ENCODE peak calls at places on chromosomes 4 and X, in nine cellular contexts. One of them, this sample, is unnamed.

GRCh38 chrX:17425151-17425550 is 50.2 kb downstream of the NHS start:
- DNase-seq in cardiac fibroblast: peak; percentile 28
- DNase-seq in GM03348: no peak
- DNase-seq in activated CD8-positive, alpha-beta memory T cell treated with anti-CD3 and anti-CD28 coated beads for 1 hour: no peak
- DNase-seq in epithelial cell of esophagus: no peak
- DNase-seq in activated naive CD8-positive, alpha-beta T cell treated with anti-CD3 and anti-CD28 coated beads, Interleukin-2, amount 50 U/mL, for 24 hours: no peak
- DNase-seq in tibial nerve: no peak
- DNase-seq in stimulated activated CD4-positive, alpha-beta T cell treated with anti-CD3 and anti-CD28 coated beads, TNF-alpha, amount 100 ng/mL, for 1 hour: no peak
- DNase-seq in EH: no peak
- DNase-seq in this sample: no peak

GRCh38 chr4:152032722-152033131 is 271.9 kb upstream of the GATB start:
- DNase-seq in EH: peak; percentile 85
- DNase-seq in tibial nerve: no peak
- DNase-seq in GM03348: peak; percentile 78
- DNase-seq in stimulated activated CD4-positive, alpha-beta T cell treated with anti-CD3 and anti-CD28 coated beads, TNF-alpha, amount 100 ng/mL, for 1 hour: no peak
- DNase-seq in epithelial cell of esophagus: peak; percentile 52
- DNase-seq in activated CD8-positive, alpha-beta memory T cell treated with anti-CD3 and anti-CD28 coated beads for 1 hour: no peak
- DNase-seq in cardiac fibroblast: peak; percentile 67
- DNase-seq in activated naive CD8-positive, alpha-beta T cell treated with anti-CD3 and anti-CD28 coated beads, Interleukin-2, amount 50 U/mL, for 24 hours: no peak
- DNase-seq in this sample: no peak

GRCh38 chr4:133154725-133155124 is 5.6 kb downstream of the PCDH10 start:
- DNase-seq in stimulated activated CD4-positive, alpha-beta T cell treated with anti-CD3 and anti-CD28 coated beads, TNF-alpha, amount 100 ng/mL, for 1 hour: no peak
- DNase-seq in EH: peak; percentile 57
- DNase-seq in tibial nerve: no peak
- DNase-seq in cardiac fibroblast: peak; percentile 64
- DNase-seq in GM03348: peak; percentile 49
- DNase-seq in epithelial cell of esophagus: peak; percentile 49
- DNase-seq in activated naive CD8-positive, alpha-beta T cell treated with anti-CD3 and anti-CD28 coated beads, Interleukin-2, amount 50 U/mL, for 24 hours: no peak
- DNase-seq in activated CD8-positive, alpha-beta memory T cell treated with anti-CD3 and anti-CD28 coated beads for 1 hour: no peak
- DNase-seq in this sample: no peak

GRCh38 chrX:71099736-71100135 is 4.1 kb downstream of the FOXO4 start:
- DNase-seq in tibial nerve: no peak
- DNase-seq in stimulated activated CD4-positive, alpha-beta T cell treated with anti-CD3 and anti-CD28 coated beads, TNF-alpha, amount 100 ng/mL, for 1 hour: no peak
- DNase-seq in epithelial cell of esophagus: no peak
- DNase-seq in activated naive CD8-positive, alpha-beta T cell treated with anti-CD3 and anti-CD28 coated beads, Interleukin-2, amount 50 U/mL, for 24 hours: no peak
- DNase-seq in EH: no peak
- DNase-seq in cardiac fibroblast: no peak
- DNase-seq in activated CD8-positive, alpha-beta memory T cell treated with anti-CD3 and anti-CD28 coated beads for 1 hour: no peak
- DNase-seq in GM03348: no peak
- DNase-seq in this sample: no peak

GRCh38 chrX:4831574-4831973 is 1118.1 kb upstream of the PRKX start:
- DNase-seq in activated CD8-positive, alpha-beta memory T cell treated with anti-CD3 and anti-CD28 coated beads for 1 hour: no peak
- DNase-seq in cardiac fibroblast: no peak
- DNase-seq in stimulated activated CD4-positive, alpha-beta T cell treated with anti-CD3 and anti-CD28 coated beads, TNF-alpha, amount 100 ng/mL, for 1 hour: no peak
- DNase-seq in tibial nerve: no peak
- DNase-seq in activated naive CD8-positive, alpha-beta T cell treated with anti-CD3 and anti-CD28 coated beads, Interleukin-2, amount 50 U/mL, for 24 hours: no peak
- DNase-seq in epithelial cell of esophagus: no peak
- DNase-seq in GM03348: no peak
- DNase-seq in EH: no peak
- DNase-seq in this sample: no peak

GRCh38 chr4:172656055-172656454 is 512.6 kb upstream of the GALNT7 start:
- DNase-seq in activated naive CD8-positive, alpha-beta T cell treated with anti-CD3 and anti-CD28 coated beads, Interleukin-2, amount 50 U/mL, for 24 hours: no peak
- DNase-seq in GM03348: no peak
- DNase-seq in tibial nerve: no peak
- DNase-seq in stimulated activated CD4-positive, alpha-beta T cell treated with anti-CD3 and anti-CD28 coated beads, TNF-alpha, amount 100 ng/mL, for 1 hour: no peak
- DNase-seq in activated CD8-positive, alpha-beta memory T cell treated with anti-CD3 and anti-CD28 coated beads for 1 hour: no peak
- DNase-seq in cardiac fibroblast: no peak
- DNase-seq in epithelial cell of esophagus: no peak
- DNase-seq in EH: no peak
- DNase-seq in this sample: no peak

GRCh38 chrX:108130889-108131288 is 39.3 kb downstream of the ATG4A start:
- DNase-seq in EH: no peak
- DNase-seq in activated CD8-positive, alpha-beta memory T cell treated with anti-CD3 and anti-CD28 coated beads for 1 hour: no peak
- DNase-seq in epithelial cell of esophagus: no peak
- DNase-seq in tibial nerve: no peak
- DNase-seq in stimulated activated CD4-positive, alpha-beta T cell treated with anti-CD3 and anti-CD28 coated beads, TNF-alpha, amount 100 ng/mL, for 1 hour: no peak
- DNase-seq in activated naive CD8-positive, alpha-beta T cell treated with anti-CD3 and anti-CD28 coated beads, Interleukin-2, amount 50 U/mL, for 24 hours: no peak
- DNase-seq in GM03348: no peak
- DNase-seq in cardiac fibroblast: no peak
- DNase-seq in this sample: no peak

GRCh38 chr4:65968873-65969272 is 298.6 kb upstream of the EPHA5 start:
- DNase-seq in cardiac fibroblast: peak; percentile 71
- DNase-seq in GM03348: no peak
- DNase-seq in EH: peak; percentile 70
- DNase-seq in activated CD8-positive, alpha-beta memory T cell treated with anti-CD3 and anti-CD28 coated beads for 1 hour: no peak
- DNase-seq in tibial nerve: no peak
- DNase-seq in activated naive CD8-positive, alpha-beta T cell treated with anti-CD3 and anti-CD28 coated beads, Interleukin-2, amount 50 U/mL, for 24 hours: no peak
- DNase-seq in epithelial cell of esophagus: no peak
- DNase-seq in stimulated activated CD4-positive, alpha-beta T cell treated with anti-CD3 and anti-CD28 coated beads, TNF-alpha, amount 100 ng/mL, for 1 hour: no peak
- DNase-seq in this sample: no peak

GRCh38 chr4:26568446-26568994 is 15.4 kb upstream of the TBC1D19 start:
- DNase-seq in activated CD8-positive, alpha-beta memory T cell treated with anti-CD3 and anti-CD28 coated beads for 1 hour: no peak
- DNase-seq in stimulated activated CD4-positive, alpha-beta T cell treated with anti-CD3 and anti-CD28 coated beads, TNF-alpha, amount 100 ng/mL, for 1 hour: no peak
- DNase-seq in epithelial cell of esophagus: peak; percentile 61
- DNase-seq in EH: peak; percentile 96
- DNase-seq in activated naive CD8-positive, alpha-beta T cell treated with anti-CD3 and anti-CD28 coated beads, Interleukin-2, amount 50 U/mL, for 24 hours: no peak
- DNase-seq in GM03348: peak; percentile 71
- DNase-seq in cardiac fibroblast: peak; percentile 56
- DNase-seq in tibial nerve: no peak
- DNase-seq in this sample: no peak

GRCh38 chr4:66307641-66308438 is 637.6 kb upstream of the EPHA5 start:
- DNase-seq in cardiac fibroblast: no peak
- DNase-seq in GM03348: no peak
- DNase-seq in epithelial cell of esophagus: no peak
- DNase-seq in tibial nerve: no peak
- DNase-seq in activated CD8-positive, alpha-beta memory T cell treated with anti-CD3 and anti-CD28 coated beads for 1 hour: no peak
- DNase-seq in stimulated activated CD4-positive, alpha-beta T cell treated with anti-CD3 and anti-CD28 coated beads, TNF-alpha, amount 100 ng/mL, for 1 hour: no peak
- DNase-seq in activated naive CD8-positive, alpha-beta T cell treated with anti-CD3 and anti-CD28 coated beads, Interleukin-2, amount 50 U/mL, for 24 hours: no peak
- DNase-seq in EH: no peak
- DNase-seq in this sample: no peak

GRCh38 chrX:132738951-132739350 is 219.5 kb downstream of the HS6ST2 start:
- DNase-seq in activated CD8-positive, alpha-beta memory T cell treated with anti-CD3 and anti-CD28 coated beads for 1 hour: no peak
- DNase-seq in GM03348: no peak
- DNase-seq in stimulated activated CD4-positive, alpha-beta T cell treated with anti-CD3 and anti-CD28 coated beads, TNF-alpha, amount 100 ng/mL, for 1 hour: no peak
- DNase-seq in epithelial cell of esophagus: no peak
- DNase-seq in EH: no peak
- DNase-seq in cardiac fibroblast: no peak
- DNase-seq in activated naive CD8-positive, alpha-beta T cell treated with anti-CD3 and anti-CD28 coated beads, Interleukin-2, amount 50 U/mL, for 24 hours: no peak
- DNase-seq in tibial nerve: no peak
- DNase-seq in this sample: no peak

GRCh38 chrX:91414710-91415109 is 19.9 kb upstream of the PABPC5 start:
- DNase-seq in stimulated activated CD4-positive, alpha-beta T cell treated with anti-CD3 and anti-CD28 coated beads, TNF-alpha, amount 100 ng/mL, for 1 hour: no peak
- DNase-seq in cardiac fibroblast: peak; percentile 1
- DNase-seq in epithelial cell of esophagus: no peak
- DNase-seq in activated naive CD8-positive, alpha-beta T cell treated with anti-CD3 and anti-CD28 coated beads, Interleukin-2, amount 50 U/mL, for 24 hours: no peak
- DNase-seq in tibial nerve: no peak
- DNase-seq in GM03348: peak; percentile 27
- DNase-seq in activated CD8-positive, alpha-beta memory T cell treated with anti-CD3 and anti-CD28 coated beads for 1 hour: no peak
- DNase-seq in EH: no peak
- DNase-seq in this sample: no peak

GRCh38 chrX:65690057-65690855 is 22.8 kb downstream of the MSN start:
- DNase-seq in epithelial cell of esophagus: peak; percentile 77
- DNase-seq in tibial nerve: no peak
- DNase-seq in cardiac fibroblast: peak; percentile 46
- DNase-seq in EH: peak; percentile 86
- DNase-seq in activated CD8-positive, alpha-beta memory T cell treated with anti-CD3 and anti-CD28 coated beads for 1 hour: no peak
- DNase-seq in activated naive CD8-positive, alpha-beta T cell treated with anti-CD3 and anti-CD28 coated beads, Interleukin-2, amount 50 U/mL, for 24 hours: no peak
- DNase-seq in stimulated activated CD4-positive, alpha-beta T cell treated with anti-CD3 and anti-CD28 coated beads, TNF-alpha, amount 100 ng/mL, for 1 hour: no peak
- DNase-seq in GM03348: no peak
- DNase-seq in this sample: no peak

GRCh38 chr4:80215449-80216052 is 18.2 kb downstream of the PRDM8 start:
- DNase-seq in activated CD8-positive, alpha-beta memory T cell treated with anti-CD3 and anti-CD28 coated beads for 1 hour: no peak
- DNase-seq in EH: peak; percentile 54
- DNase-seq in activated naive CD8-positive, alpha-beta T cell treated with anti-CD3 and anti-CD28 coated beads, Interleukin-2, amount 50 U/mL, for 24 hours: no peak
- DNase-seq in cardiac fibroblast: peak; percentile 65
- DNase-seq in epithelial cell of esophagus: peak; percentile 38
- DNase-seq in tibial nerve: no peak
- DNase-seq in GM03348: peak; percentile 50
- DNase-seq in stimulated activated CD4-positive, alpha-beta T cell treated with anti-CD3 and anti-CD28 coated beads, TNF-alpha, amount 100 ng/mL, for 1 hour: no peak
- DNase-seq in this sample: no peak

GRCh38 chr4:90171491-90171890 is 44.3 kb downstream of the CCSER1 start:
- DNase-seq in EH: no peak
- DNase-seq in stimulated activated CD4-positive, alpha-beta T cell treated with anti-CD3 and anti-CD28 coated beads, TNF-alpha, amount 100 ng/mL, for 1 hour: no peak
- DNase-seq in activated CD8-positive, alpha-beta memory T cell treated with anti-CD3 and anti-CD28 coated beads for 1 hour: no peak
- DNase-seq in GM03348: no peak
- DNase-seq in tibial nerve: no peak
- DNase-seq in epithelial cell of esophagus: no peak
- DNase-seq in activated naive CD8-positive, alpha-beta T cell treated with anti-CD3 and anti-CD28 coated beads, Interleukin-2, amount 50 U/mL, for 24 hours: no peak
- DNase-seq in cardiac fibroblast: no peak
- DNase-seq in this sample: no peak

GRCh38 chrX:2656243-2656836 is 34.8 kb upstream of the CD99 start:
- DNase-seq in activated naive CD8-positive, alpha-beta T cell treated with anti-CD3 and anti-CD28 coated beads, Interleukin-2, amount 50 U/mL, for 24 hours: no peak
- DNase-seq in tibial nerve: no peak
- DNase-seq in activated CD8-positive, alpha-beta memory T cell treated with anti-CD3 and anti-CD28 coated beads for 1 hour: no peak
- DNase-seq in EH: no peak
- DNase-seq in stimulated activated CD4-positive, alpha-beta T cell treated with anti-CD3 and anti-CD28 coated beads, TNF-alpha, amount 100 ng/mL, for 1 hour: no peak
- DNase-seq in GM03348: no peak
- DNase-seq in epithelial cell of esophagus: no peak
- DNase-seq in cardiac fibroblast: no peak
- DNase-seq in this sample: no peak

GRCh38 chrX:118861338-118861737 is 37.7 kb downstream of the ZCCHC12 start:
- DNase-seq in activated CD8-positive, alpha-beta memory T cell treated with anti-CD3 and anti-CD28 coated beads for 1 hour: no peak
- DNase-seq in activated naive CD8-positive, alpha-beta T cell treated with anti-CD3 and anti-CD28 coated beads, Interleukin-2, amount 50 U/mL, for 24 hours: no peak
- DNase-seq in epithelial cell of esophagus: no peak
- DNase-seq in tibial nerve: no peak
- DNase-seq in cardiac fibroblast: no peak
- DNase-seq in stimulated activated CD4-positive, alpha-beta T cell treated with anti-CD3 and anti-CD28 coated beads, TNF-alpha, amount 100 ng/mL, for 1 hour: no peak
- DNase-seq in EH: no peak
- DNase-seq in GM03348: no peak
- DNase-seq in this sample: no peak

GRCh38 chr4:67933755-67934154 is 29.5 kb downstream of the TMPRSS11A start:
- DNase-seq in epithelial cell of esophagus: peak; percentile 50
- DNase-seq in tibial nerve: no peak
- DNase-seq in stimulated activated CD4-positive, alpha-beta T cell treated with anti-CD3 and anti-CD28 coated beads, TNF-alpha, amount 100 ng/mL, for 1 hour: no peak
- DNase-seq in activated CD8-positive, alpha-beta memory T cell treated with anti-CD3 and anti-CD28 coated beads for 1 hour: no peak
- DNase-seq in EH: peak; percentile 6
- DNase-seq in GM03348: no peak
- DNase-seq in cardiac fibroblast: no peak
- DNase-seq in activated naive CD8-positive, alpha-beta T cell treated with anti-CD3 and anti-CD28 coated beads, Interleukin-2, amount 50 U/mL, for 24 hours: no peak
- DNase-seq in this sample: no peak

GRCh38 chrX:14291626-14292025 is 237.7 kb upstream of the GLRA2 start:
- DNase-seq in activated naive CD8-positive, alpha-beta T cell treated with anti-CD3 and anti-CD28 coated beads, Interleukin-2, amount 50 U/mL, for 24 hours: no peak
- DNase-seq in GM03348: no peak
- DNase-seq in epithelial cell of esophagus: no peak
- DNase-seq in tibial nerve: no peak
- DNase-seq in stimulated activated CD4-positive, alpha-beta T cell treated with anti-CD3 and anti-CD28 coated beads, TNF-alpha, amount 100 ng/mL, for 1 hour: no peak
- DNase-seq in activated CD8-positive, alpha-beta memory T cell treated with anti-CD3 and anti-CD28 coated beads for 1 hour: no peak
- DNase-seq in EH: no peak
- DNase-seq in cardiac fibroblast: no peak
- DNase-seq in this sample: no peak

GRCh38 chr4:73589261-73589847 is 30.9 kb downstream of the RASSF6 start:
- DNase-seq in cardiac fibroblast: peak; percentile 86
- DNase-seq in activated CD8-positive, alpha-beta memory T cell treated with anti-CD3 and anti-CD28 coated beads for 1 hour: no peak
- DNase-seq in EH: peak; percentile 50
- DNase-seq in stimulated activated CD4-positive, alpha-beta T cell treated with anti-CD3 and anti-CD28 coated beads, TNF-alpha, amount 100 ng/mL, for 1 hour: no peak
- DNase-seq in tibial nerve: no peak
- DNase-seq in GM03348: peak; percentile 67
- DNase-seq in activated naive CD8-positive, alpha-beta T cell treated with anti-CD3 and anti-CD28 coated beads, Interleukin-2, amount 50 U/mL, for 24 hours: no peak
- DNase-seq in epithelial cell of esophagus: peak; percentile 87
- DNase-seq in this sample: no peak

GRCh38 chr4:62377700-62378099 is 1177.6 kb downstream of the ADGRL3 start:
- DNase-seq in EH: no peak
- DNase-seq in epithelial cell of esophagus: no peak
- DNase-seq in stimulated activated CD4-positive, alpha-beta T cell treated with anti-CD3 and anti-CD28 coated beads, TNF-alpha, amount 100 ng/mL, for 1 hour: no peak
- DNase-seq in activated naive CD8-positive, alpha-beta T cell treated with anti-CD3 and anti-CD28 coated beads, Interleukin-2, amount 50 U/mL, for 24 hours: no peak
- DNase-seq in activated CD8-positive, alpha-beta memory T cell treated with anti-CD3 and anti-CD28 coated beads for 1 hour: no peak
- DNase-seq in GM03348: no peak
- DNase-seq in cardiac fibroblast: no peak
- DNase-seq in tibial nerve: no peak
- DNase-seq in this sample: no peak

GRCh38 chrX:74383611-74384010 is 37.7 kb upstream of the SLC16A2 start:
- DNase-seq in activated naive CD8-positive, alpha-beta T cell treated with anti-CD3 and anti-CD28 coated beads, Interleukin-2, amount 50 U/mL, for 24 hours: peak; percentile 16
- DNase-seq in stimulated activated CD4-positive, alpha-beta T cell treated with anti-CD3 and anti-CD28 coated beads, TNF-alpha, amount 100 ng/mL, for 1 hour: no peak
- DNase-seq in activated CD8-positive, alpha-beta memory T cell treated with anti-CD3 and anti-CD28 coated beads for 1 hour: no peak
- DNase-seq in EH: peak; percentile 66
- DNase-seq in tibial nerve: no peak
- DNase-seq in epithelial cell of esophagus: peak; percentile 67
- DNase-seq in cardiac fibroblast: peak; percentile 71
- DNase-seq in GM03348: peak; percentile 54
- DNase-seq in this sample: no peak

GRCh38 chr4:77578145-77578544 is 27.5 kb upstream of the CXCL13 start:
- DNase-seq in GM03348: no peak
- DNase-seq in cardiac fibroblast: no peak
- DNase-seq in tibial nerve: no peak
- DNase-seq in epithelial cell of esophagus: no peak
- DNase-seq in activated naive CD8-positive, alpha-beta T cell treated with anti-CD3 and anti-CD28 coated beads, Interleukin-2, amount 50 U/mL, for 24 hours: no peak
- DNase-seq in EH: no peak
- DNase-seq in stimulated activated CD4-positive, alpha-beta T cell treated with anti-CD3 and anti-CD28 coated beads, TNF-alpha, amount 100 ng/mL, for 1 hour: no peak
- DNase-seq in activated CD8-positive, alpha-beta memory T cell treated with anti-CD3 and anti-CD28 coated beads for 1 hour: no peak
- DNase-seq in this sample: no peak

GRCh38 chr4:109432676-109433075 is 939 bp upstream of the SEC24B start:
- DNase-seq in activated naive CD8-positive, alpha-beta T cell treated with anti-CD3 and anti-CD28 coated beads, Interleukin-2, amount 50 U/mL, for 24 hours: no peak
- DNase-seq in epithelial cell of esophagus: peak; percentile 84
- DNase-seq in GM03348: peak; percentile 63
- DNase-seq in EH: peak; percentile 78
- DNase-seq in stimulated activated CD4-positive, alpha-beta T cell treated with anti-CD3 and anti-CD28 coated beads, TNF-alpha, amount 100 ng/mL, for 1 hour: no peak
- DNase-seq in tibial nerve: no peak
- DNase-seq in cardiac fibroblast: peak; percentile 72
- DNase-seq in activated CD8-positive, alpha-beta memory T cell treated with anti-CD3 and anti-CD28 coated beads for 1 hour: no peak
- DNase-seq in this sample: no peak

GRCh38 chrX:72052415-72053090 is 79.2 kb downstream of the RTL5 start:
- DNase-seq in GM03348: peak; percentile 19
- DNase-seq in tibial nerve: no peak
- DNase-seq in EH: peak; percentile 36
- DNase-seq in activated naive CD8-positive, alpha-beta T cell treated with anti-CD3 and anti-CD28 coated beads, Interleukin-2, amount 50 U/mL, for 24 hours: no peak
- DNase-seq in activated CD8-positive, alpha-beta memory T cell treated with anti-CD3 and anti-CD28 coated beads for 1 hour: no peak
- DNase-seq in stimulated activated CD4-positive, alpha-beta T cell treated with anti-CD3 and anti-CD28 coated beads, TNF-alpha, amount 100 ng/mL, for 1 hour: no peak
- DNase-seq in cardiac fibroblast: no peak
- DNase-seq in epithelial cell of esophagus: peak; percentile 4
- DNase-seq in this sample: no peak

GRCh38 chr4:7739918-7740865 is 199.5 kb downstream of the AFAP1 start:
- DNase-seq in cardiac fibroblast: no peak
- DNase-seq in stimulated activated CD4-positive, alpha-beta T cell treated with anti-CD3 and anti-CD28 coated beads, TNF-alpha, amount 100 ng/mL, for 1 hour: no peak
- DNase-seq in tibial nerve: no peak
- DNase-seq in epithelial cell of esophagus: no peak
- DNase-seq in EH: no peak
- DNase-seq in activated CD8-positive, alpha-beta memory T cell treated with anti-CD3 and anti-CD28 coated beads for 1 hour: no peak
- DNase-seq in GM03348: no peak
- DNase-seq in activated naive CD8-positive, alpha-beta T cell treated with anti-CD3 and anti-CD28 coated beads, Interleukin-2, amount 50 U/mL, for 24 hours: no peak
- DNase-seq in this sample: no peak

This sample was measured in stimulated activated CD8-positive, alpha-beta memory T cell treated with anti-CD3 and anti-CD28 coated beads, Interleukin-7, amount 100 ng/mL, for 1 hour.